ENCODE peak calls at places on chromosome 13, in seven cellular contexts. I is activated CD8-positive, alpha-beta memory T cell treated with anti-CD3 and anti-CD28 coated beads, Interleukin-2, amount 10 ng/mL, durations not matched to agents 7 days and 5 days; Z is GM12878; Q is right cardiac atrium; L is Right ventricle myocardium superior; S is upper lobe of right lung; V is activated naive CD8-positive, alpha-beta T cell treated with anti-CD3 and anti-CD28 coated beads, Interleukin-2, amount 10 ng/mL, durations not matched to agents 7 days and 5 days. P is an unnamed sample.

GRCh38 chr13:80604094-80604493 is 263.2 kb upstream of the SPRY2 start:
- ATAC-seq in Z (no peak), I (no peak), S (no peak), L (peak), V (no peak), Q (peak), P (no peak)

GRCh38 chr13:97005631-97006262 is 11.5 kb upstream of the OXGR1 start:
- ATAC-seq in L (no peak), I (no peak), Z (no peak), S (peak), V (no peak), Q (no peak), P (no peak)

GRCh38 chr13:113029487-113030258 is 60.7 kb downstream of the MCF2L start:
- ATAC-seq in Z (peak), Q (no peak), S (peak), I (peak), V (peak), L (peak), P (no peak)

GRCh38 chr13:107138987-107139386 is 571.0 kb upstream of the ARGLU1 start:
- ATAC-seq in L (peak), S (no peak), V (no peak), Z (no peak), I (no peak), Q (peak), P (no peak)

GRCh38 chr13:53174550-53174949 is 145.9 kb downstream of the OLFM4 start:
- ATAC-seq in Q (no peak), L (no peak), Z (no peak), V (no peak), S (no peak), I (no peak), P (no peak)

GRCh38 chr13:30751183-30751933 is 16.0 kb downstream of the ALOX5AP start:
- ATAC-seq in I (no peak), L (no peak), S (no peak), V (no peak), Z (no peak), Q (no peak), P (no peak)

GRCh38 chr13:29847501-29847983 is 2.9 kb downstream of the UBL3 start:
- ATAC-seq in Z (peak), S (no peak), L (no peak), Q (no peak), I (no peak), V (no peak), P (no peak)

GRCh38 chr13:41313117-41313516 is 2.0 kb downstream of the NAA16 start:
- ATAC-seq in Z (no peak), I (no peak), S (no peak), L (no peak), Q (no peak), V (no peak), P (no peak)

GRCh38 chr13:29131881-29132668 is 311.9 kb downstream of the MTUS2 start:
- ATAC-seq in I (no peak), L (no peak), S (no peak), Q (no peak), V (no peak), Z (no peak), P (no peak)

GRCh38 chr13:66208589-66208988 is 1021.5 kb downstream of the PCDH9 start:
- ATAC-seq in Z (no peak), Q (no peak), S (no peak), L (no peak), I (no peak), V (no peak), P (no peak)

GRCh38 chr13:57634829-57635165 is 3.3 kb downstream of the PCDH17 start:
- ATAC-seq in L (no peak), Z (no peak), Q (no peak), S (no peak), V (no peak), I (no peak), P (no peak)

GRCh38 chr13:99198630-99199029 is 2.0 kb upstream of the UBAC2 start:
- ATAC-seq in I (no peak), V (no peak), S (no peak), Q (no peak), Z (no peak), L (no peak), P (peak)

GRCh38 chr13:30454991-30455390 is 10.7 kb downstream of the HMGB1 start:
- ATAC-seq in I (peak), L (no peak), V (no peak), S (no peak), Q (peak), Z (peak), P (peak)

GRCh38 chr13:31807090-31807541 is 67.8 kb downstream of the RXFP2 start:
- ATAC-seq in L (peak), V (no peak), S (peak), Z (peak), Q (no peak), I (peak), P (no peak)

GRCh38 chr13:112098699-112099098 is 31.8 kb downstream of the SOX1 start:
- ATAC-seq in Q (no peak), L (no peak), S (no peak), I (no peak), V (no peak), Z (no peak), P (no peak)

GRCh38 chr13:111043575-111043982 is 71.5 kb upstream of the ARHGEF7 start:
- ATAC-seq in V (no peak), S (peak), I (peak), L (peak), Z (peak), Q (no peak), P (no peak)

GRCh38 chr13:51817717-51818116 is 13.8 kb upstream of the DHRS12 start:
- ATAC-seq in Z (no peak), S (no peak), V (no peak), Q (no peak), L (no peak), I (no peak), P (no peak)

GRCh38 chr13:106028916-106029315 is 506.5 kb downstream of the EFNB2 start:
- ATAC-seq in V (no peak), Z (no peak), I (no peak), S (no peak), L (no peak), Q (no peak), P (no peak)

GRCh38 chr13:31588331-31588730 is 151.0 kb upstream of the RXFP2 start:
- ATAC-seq in I (no peak), Q (peak), V (no peak), Z (no peak), L (no peak), S (no peak), P (no peak)

GRCh38 chr13:50594276-50594970 is 249.1 kb downstream of the DLEU7 start:
- ATAC-seq in L (no peak), Z (peak), I (peak), V (peak), Q (no peak), S (no peak), P (peak)

GRCh38 chr13:42066542-42066941 is 18.1 kb downstream of the DGKH start:
- ATAC-seq in S (no peak), Q (no peak), Z (no peak), V (no peak), L (no peak), I (no peak), P (no peak)

GRCh38 chr13:113137656-113138292 is 15.2 kb downstream of the F10 start:
- ATAC-seq in L (no peak), S (no peak), Z (no peak), V (no peak), Q (no peak), I (no peak), P (no peak)

GRCh38 chr13:102020611-102021216 is 381.1 kb downstream of the FGF14 start:
- ATAC-seq in Q (no peak), S (peak), Z (no peak), L (no peak), V (no peak), I (no peak), P (no peak)

GRCh38 chr13:99374994-99375805 is 68.0 kb upstream of the GPR183 start:
- ATAC-seq in Q (peak), V (peak), S (peak), L (no peak), Z (peak), I (peak), P (peak)

GRCh38 chr13:73602295-73602694 is 531.9 kb downstream of the KLF12 start:
- ATAC-seq in S (no peak), L (no peak), I (no peak), V (no peak), Q (no peak), Z (no peak), P (peak)

GRCh38 chr13:97212540-97213146 is 9.5 kb upstream of the MBNL2 start:
- ATAC-seq in L (peak), I (no peak), Z (peak), V (no peak), S (peak), Q (peak), P (peak)

GRCh38 chr13:30907167-30907761 is 1.2 kb downstream of the MEDAG start:
- ATAC-seq in I (no peak), L (peak), Z (no peak), S (peak), Q (peak), V (no peak), P (peak)